ENCODE peak calls at places on chromosomes 12 and 14, in ten cellular contexts. A, T, P, S, U, K, H, B, C and O are unnamed samples.

GRCh38 chr14:60106341-60106740 is 14.6 kb downstream of the PCNX4 start:
- DNase-seq in A (no peak), T (no peak), P (peak; percentile 51), S (peak; percentile 25), U (no peak), K (no peak), H (peak; percentile 54), B (peak; percentile 48), C (no peak), O (peak; percentile 28)

GRCh38 chr12:91609283-91609682 is 426.7 kb upstream of the DCN start:
- DNase-seq in A (no peak), T (no peak), P (no peak), S (no peak), U (no peak), K (no peak), H (no peak), B (no peak), C (no peak), O (no peak)

GRCh38 chr14:95431199-95432145 is 85.0 kb downstream of the SYNE3 start:
- DNase-seq in A (no peak), T (no peak), P (peak; percentile 62), S (peak; percentile 41), U (no peak), K (no peak), H (peak; percentile 36), B (no peak), C (no peak), O (no peak)

GRCh38 chr14:102092806-102093205 is 6.0 kb upstream of the HSP90AA1 start:
- DNase-seq in A (no peak), T (no peak), P (no peak), S (no peak), U (no peak), K (no peak), H (no peak), B (no peak), C (no peak), O (no peak)

GRCh38 chr14:92353447-92353846 is 30.5 kb downstream of the SLC24A4 start:
- DNase-seq in A (no peak), T (no peak), P (no peak), S (no peak), U (no peak), K (no peak), H (no peak), B (no peak), C (no peak), O (no peak)

GRCh38 chr14:78135450-78135891 is 34.7 kb upstream of the NRXN3 start:
- DNase-seq in A (no peak), T (no peak), P (no peak), S (no peak), U (no peak), K (no peak), H (no peak), B (no peak), C (no peak), O (no peak)

GRCh38 chr14:93926209-93926872 is 803 bp upstream of the FAM181A start:
- DNase-seq in A (no peak), T (no peak), P (no peak), S (no peak), U (no peak), K (no peak), H (no peak), B (no peak), C (no peak), O (no peak)

GRCh38 chr14:22218729-22219128 is 370.3 kb downstream of the DAD1 start:
- DNase-seq in A (no peak), T (no peak), P (no peak), S (no peak), U (no peak), K (no peak), H (no peak), B (no peak), C (no peak), O (no peak)

GRCh38 chr14:66758031-66758613 is 250.2 kb downstream of the GPHN start:
- DNase-seq in A (no peak), T (no peak), P (no peak), S (no peak), U (no peak), K (no peak), H (no peak), B (no peak), C (no peak), O (no peak)

GRCh38 chr12:84857809-84858208 is 54.8 kb downstream of the SLC6A15 start:
- DNase-seq in A (no peak), T (no peak), P (no peak), S (no peak), U (no peak), K (no peak), H (no peak), B (no peak), C (no peak), O (no peak)

GRCh38 chr12:67449591-67450052 is 180.5 kb downstream of the CAND1 start:
- DNase-seq in A (no peak), T (no peak), P (no peak), S (no peak), U (no peak), K (no peak), H (no peak), B (no peak), C (no peak), O (no peak)

GRCh38 chr12:68400231-68400829 is 68.2 kb upstream of the MDM1 start:
- DNase-seq in A (no peak), T (no peak), P (no peak), S (no peak), U (no peak), K (no peak), H (no peak), B (no peak), C (no peak), O (no peak)

GRCh38 chr12:100141666-100141997 is 1.0 kb downstream of the BLTP3B start:
- DNase-seq in A (no peak), T (no peak), P (peak; percentile 87), S (no peak), U (no peak), K (no peak), H (peak; percentile 91), B (peak; percentile 84), C (no peak), O (peak; percentile 72)

GRCh38 chr14:54681819-54682261 is 114.9 kb downstream of the SAMD4A start:
- DNase-seq in A (no peak), T (no peak), P (peak; percentile 34), S (no peak), U (no peak), K (no peak), H (no peak), B (peak; percentile 54), C (no peak), O (no peak)

GRCh38 chr14:54682578-54682977 is 115.7 kb downstream of the SAMD4A start:
- DNase-seq in A (no peak), T (no peak), P (peak; percentile 77), S (no peak), U (no peak), K (no peak), H (no peak), B (no peak), C (no peak), O (no peak)

GRCh38 chr14:54685286-54685845 is 118.4 kb downstream of the SAMD4A start:
- DNase-seq in A (no peak), T (no peak), P (no peak), S (no peak), U (no peak), K (no peak), H (no peak), B (peak; percentile 67), C (no peak), O (no peak)

GRCh38 chr14:54686219-54686870 is 119.4 kb downstream of the SAMD4A start:
- DNase-seq in A (peak; percentile 85), T (peak; percentile 86), P (peak; percentile 95), S (peak; percentile 55), U (peak; percentile 27), K (no peak), H (peak; percentile 85), B (peak; percentile 72), C (peak; percentile 78), O (peak; percentile 85)

GRCh38 chr14:54683882-54684794 is 117.2 kb downstream of the SAMD4A start:
- DNase-seq in A (peak; percentile 77), T (peak; percentile 75), P (peak; percentile 83), S (no peak), U (peak; percentile 39), K (no peak), H (peak; percentile 78), B (peak; percentile 53), C (peak; percentile 86), O (peak; percentile 83)
- H3K4me3 ChIP-seq in A (no peak overlapping the region), T (no peak overlapping the region), P (peak overlapping the region; percentile 17), S (no peak overlapping the region), U (no peak overlapping the region), K (no peak overlapping the region), H (no peak overlapping the region), B (no peak overlapping the region), C (no peak overlapping the region), O (no peak overlapping the region)

GRCh38 chr14:30375280-30375892 is 183.6 kb upstream of the G2E3 start:
- DNase-seq in A (no peak), T (peak; percentile 66), P (peak; percentile 64), S (peak; percentile 78), U (peak; percentile 47), K (peak; percentile 27), H (peak; percentile 58), B (peak; percentile 18), C (peak; percentile 64), O (peak; percentile 2)
- H3K4me3 ChIP-seq in A (no peak overlapping the region), T (no peak overlapping the region), P (no peak overlapping the region), S (no peak overlapping the region), U (no peak overlapping the region), K (no peak overlapping the region), H (no peak overlapping the region), B (no peak overlapping the region), C (no peak overlapping the region), O (no peak overlapping the region)

GRCh38 chr12:124442281-124442680 is 125.1 kb downstream of the NCOR2 start:
- DNase-seq in A (no peak), T (no peak), P (no peak), S (no peak), U (no peak), K (no peak), H (no peak), B (no peak), C (no peak), O (no peak)

GRCh38 chr12:124440841-124441381 is 126.5 kb downstream of the NCOR2 start:
- DNase-seq in A (no peak), T (no peak), P (peak; percentile 65), S (no peak), U (no peak), K (no peak), H (no peak), B (no peak), C (no peak), O (no peak)

GRCh38 chr12:124442772-124443445 is 124.5 kb downstream of the NCOR2 start:
- DNase-seq in A (no peak), T (peak; percentile 80), P (peak; percentile 88), S (no peak), U (no peak), K (no peak), H (no peak), B (peak; percentile 92), C (no peak), O (peak; percentile 52)

GRCh38 chr12:124440031-124440626 is 127.3 kb downstream of the NCOR2 start:
- DNase-seq in A (no peak), T (no peak), P (no peak), S (no peak), U (no peak), K (no peak), H (no peak), B (no peak), C (no peak), O (no peak)

GRCh38 chr12:124441443-124442190 is 125.8 kb downstream of the NCOR2 start:
- DNase-seq in A (no peak), T (no peak), P (peak; percentile 95), S (no peak), U (no peak), K (no peak), H (peak; percentile 87), B (peak; percentile 93), C (no peak), O (peak; percentile 89)
- H3K4me3 ChIP-seq in A (no peak overlapping the region), T (no peak overlapping the region), P (no peak overlapping the region), S (no peak overlapping the region), U (no peak overlapping the region), K (no peak overlapping the region), H (no peak overlapping the region), B (no peak overlapping the region), C (no peak overlapping the region), O (peak overlapping the region; percentile 5)

GRCh38 chr12:41604830-41605229 is 416.7 kb downstream of the PDZRN4 start:
- DNase-seq in A (no peak), T (no peak), P (peak; percentile 4), S (no peak), U (no peak), K (no peak), H (peak; percentile 4), B (no peak), C (no peak), O (no peak)
- H3K4me3 ChIP-seq in A (no peak overlapping the region), T (no peak overlapping the region), P (no peak overlapping the region), S (no peak overlapping the region), U (no peak overlapping the region), K (no peak overlapping the region), H (no peak overlapping the region), B (no peak overlapping the region), C (no peak overlapping the region), O (no peak overlapping the region)